ENCODE peak calls at places on chromosomes 2 and 18, in eight cellular contexts. One of them, this sample, is unnamed.

GRCh38 chr2:231337807-231338759 is 57.4 kb upstream of the B3GNT7 start:
- DNase-seq in psoas muscle: no peak
- DNase-seq in ELR: no peak
- DNase-seq in right lobe of liver: peak; percentile 28
- DNase-seq in CD14-positive monocyte: no peak
- DNase-seq in Ammon's horn: no peak
- DNase-seq in naive B cell: no peak
- DNase-seq in CD4-positive, CD25-positive, alpha-beta regulatory T cell: no peak
- DNase-seq in this sample: no peak

GRCh38 chr2:197378494-197378972 is 56.3 kb downstream of the SF3B1 start:
- DNase-seq in psoas muscle: peak; percentile 51
- DNase-seq in ELR: peak; percentile 61
- DNase-seq in right lobe of liver: peak; percentile 61
- DNase-seq in CD14-positive monocyte: no peak
- DNase-seq in Ammon's horn: peak; percentile 62
- DNase-seq in naive B cell: peak; percentile 54
- DNase-seq in CD4-positive, CD25-positive, alpha-beta regulatory T cell: peak; percentile 65
- DNase-seq in this sample: no peak

GRCh38 chr2:183070942-183071844 is 7.4 kb upstream of the DUSP19 start:
- DNase-seq in psoas muscle: peak; percentile 57
- DNase-seq in ELR: peak; percentile 55
- DNase-seq in right lobe of liver: peak; percentile 53
- DNase-seq in CD14-positive monocyte: no peak
- DNase-seq in Ammon's horn: peak; percentile 33
- DNase-seq in naive B cell: no peak
- DNase-seq in CD4-positive, CD25-positive, alpha-beta regulatory T cell: no peak
- DNase-seq in this sample: no peak

GRCh38 chr2:42072349-42073118 is 24.7 kb downstream of the PKDCC start:
- DNase-seq in psoas muscle: peak; percentile 95
- DNase-seq in ELR: no peak
- DNase-seq in right lobe of liver: no peak
- DNase-seq in CD14-positive monocyte: peak; percentile 37
- DNase-seq in Ammon's horn: no peak
- DNase-seq in naive B cell: no peak
- DNase-seq in CD4-positive, CD25-positive, alpha-beta regulatory T cell: no peak
- DNase-seq in this sample: no peak

GRCh38 chr2:149221898-149222297 is 108.5 kb upstream of the LYPD6 start:
- DNase-seq in psoas muscle: no peak
- DNase-seq in ELR: peak; percentile 0
- DNase-seq in right lobe of liver: no peak
- DNase-seq in CD14-positive monocyte: no peak
- DNase-seq in Ammon's horn: no peak
- DNase-seq in naive B cell: no peak
- DNase-seq in CD4-positive, CD25-positive, alpha-beta regulatory T cell: no peak
- DNase-seq in this sample: no peak

GRCh38 chr2:132943829-132944228 is 273.8 kb upstream of the LYPD1 start:
- DNase-seq in psoas muscle: no peak
- DNase-seq in ELR: no peak
- DNase-seq in right lobe of liver: no peak
- DNase-seq in CD14-positive monocyte: no peak
- DNase-seq in Ammon's horn: peak; percentile 20
- DNase-seq in naive B cell: no peak
- DNase-seq in CD4-positive, CD25-positive, alpha-beta regulatory T cell: no peak
- DNase-seq in this sample: no peak

GRCh38 chr2:147033046-147033445 is 811.8 kb upstream of the ACVR2A start:
- DNase-seq in psoas muscle: no peak
- DNase-seq in ELR: peak; percentile 34
- DNase-seq in right lobe of liver: no peak
- DNase-seq in CD14-positive monocyte: no peak
- DNase-seq in Ammon's horn: no peak
- DNase-seq in naive B cell: no peak
- DNase-seq in CD4-positive, CD25-positive, alpha-beta regulatory T cell: no peak
- DNase-seq in this sample: no peak

GRCh38 chr2:168514692-168515091 is 58.6 kb downstream of the CERS6 start:
- DNase-seq in psoas muscle: no peak
- DNase-seq in ELR: no peak
- DNase-seq in right lobe of liver: no peak
- DNase-seq in CD14-positive monocyte: no peak
- DNase-seq in Ammon's horn: no peak
- DNase-seq in naive B cell: no peak
- DNase-seq in CD4-positive, CD25-positive, alpha-beta regulatory T cell: no peak
- DNase-seq in this sample: no peak

GRCh38 chr2:11180653-11181052 is 25.4 kb downstream of the SLC66A3 start:
- DNase-seq in psoas muscle: no peak
- DNase-seq in ELR: no peak
- DNase-seq in right lobe of liver: no peak
- DNase-seq in CD14-positive monocyte: no peak
- DNase-seq in Ammon's horn: no peak
- DNase-seq in naive B cell: no peak
- DNase-seq in CD4-positive, CD25-positive, alpha-beta regulatory T cell: no peak
- DNase-seq in this sample: no peak

GRCh38 chr18:79802298-79802697 is 4.6 kb downstream of the KCNG2 start:
- DNase-seq in psoas muscle: no peak
- DNase-seq in ELR: no peak
- DNase-seq in right lobe of liver: no peak
- DNase-seq in CD14-positive monocyte: no peak
- DNase-seq in Ammon's horn: no peak
- DNase-seq in naive B cell: no peak
- DNase-seq in CD4-positive, CD25-positive, alpha-beta regulatory T cell: no peak
- DNase-seq in this sample: no peak

GRCh38 chr2:43269074-43269572 is 42.7 kb upstream of the ZFP36L2 start:
- DNase-seq in psoas muscle: peak; percentile 94
- DNase-seq in ELR: peak; percentile 98
- DNase-seq in right lobe of liver: peak; percentile 66
- DNase-seq in CD14-positive monocyte: peak; percentile 88
- DNase-seq in Ammon's horn: peak; percentile 57
- DNase-seq in naive B cell: no peak
- DNase-seq in CD4-positive, CD25-positive, alpha-beta regulatory T cell: no peak
- DNase-seq in this sample: peak; percentile 98

GRCh38 chr2:120959426-120959825 is 223.8 kb downstream of the GLI2 start:
- DNase-seq in psoas muscle: no peak
- DNase-seq in ELR: no peak
- DNase-seq in right lobe of liver: no peak
- DNase-seq in CD14-positive monocyte: no peak
- DNase-seq in Ammon's horn: no peak
- DNase-seq in naive B cell: no peak
- DNase-seq in CD4-positive, CD25-positive, alpha-beta regulatory T cell: no peak
- DNase-seq in this sample: no peak

GRCh38 chr2:205218056-205218455 is 464.2 kb upstream of the NRP2 start:
- DNase-seq in psoas muscle: no peak
- DNase-seq in ELR: no peak
- DNase-seq in right lobe of liver: no peak
- DNase-seq in CD14-positive monocyte: no peak
- DNase-seq in Ammon's horn: no peak
- DNase-seq in naive B cell: no peak
- DNase-seq in CD4-positive, CD25-positive, alpha-beta regulatory T cell: no peak
- DNase-seq in this sample: no peak

GRCh38 chr2:213251618-213252017 is 32.6 kb upstream of the SPAG16 start:
- DNase-seq in psoas muscle: no peak
- DNase-seq in ELR: peak; percentile 81
- DNase-seq in right lobe of liver: no peak
- DNase-seq in CD14-positive monocyte: no peak
- DNase-seq in Ammon's horn: peak; percentile 68
- DNase-seq in naive B cell: peak; percentile 42
- DNase-seq in CD4-positive, CD25-positive, alpha-beta regulatory T cell: peak; percentile 61
- DNase-seq in this sample: no peak

GRCh38 chr2:77232909-77233308 is 289.3 kb downstream of the LRRTM4 start:
- DNase-seq in psoas muscle: no peak
- DNase-seq in ELR: no peak
- DNase-seq in right lobe of liver: no peak
- DNase-seq in CD14-positive monocyte: no peak
- DNase-seq in Ammon's horn: no peak
- DNase-seq in naive B cell: no peak
- DNase-seq in CD4-positive, CD25-positive, alpha-beta regulatory T cell: no peak
- DNase-seq in this sample: no peak

GRCh38 chr18:22932885-22933205 is 283 bp upstream of the RBBP8 start:
- DNase-seq in psoas muscle: no peak
- DNase-seq in ELR: no peak
- DNase-seq in right lobe of liver: no peak
- DNase-seq in CD14-positive monocyte: no peak
- DNase-seq in Ammon's horn: no peak
- DNase-seq in naive B cell: no peak
- DNase-seq in CD4-positive, CD25-positive, alpha-beta regulatory T cell: no peak
- DNase-seq in this sample: no peak

GRCh38 chr18:60232541-60232940 is 140.0 kb downstream of the MC4R start:
- DNase-seq in psoas muscle: no peak
- DNase-seq in ELR: peak; percentile 78
- DNase-seq in right lobe of liver: no peak
- DNase-seq in CD14-positive monocyte: no peak
- DNase-seq in Ammon's horn: no peak
- DNase-seq in naive B cell: no peak
- DNase-seq in CD4-positive, CD25-positive, alpha-beta regulatory T cell: no peak
- DNase-seq in this sample: no peak

GRCh38 chr2:13193900-13194299 is 477.2 kb downstream of the TRIB2 start:
- DNase-seq in psoas muscle: no peak
- DNase-seq in ELR: peak; percentile 67
- DNase-seq in right lobe of liver: no peak
- DNase-seq in CD14-positive monocyte: no peak
- DNase-seq in Ammon's horn: peak; percentile 53
- DNase-seq in naive B cell: no peak
- DNase-seq in CD4-positive, CD25-positive, alpha-beta regulatory T cell: no peak
- DNase-seq in this sample: no peak

GRCh38 chr18:60624207-60624606 is 251.6 kb upstream of the MC4R start:
- DNase-seq in psoas muscle: no peak
- DNase-seq in ELR: no peak
- DNase-seq in right lobe of liver: no peak
- DNase-seq in CD14-positive monocyte: no peak
- DNase-seq in Ammon's horn: no peak
- DNase-seq in naive B cell: no peak
- DNase-seq in CD4-positive, CD25-positive, alpha-beta regulatory T cell: no peak
- DNase-seq in this sample: no peak

GRCh38 chr2:120902532-120903088 is 166.9 kb downstream of the GLI2 start:
- DNase-seq in psoas muscle: peak; percentile 10
- DNase-seq in ELR: no peak
- DNase-seq in right lobe of liver: no peak
- DNase-seq in CD14-positive monocyte: no peak
- DNase-seq in Ammon's horn: no peak
- DNase-seq in naive B cell: no peak
- DNase-seq in CD4-positive, CD25-positive, alpha-beta regulatory T cell: no peak
- DNase-seq in this sample: no peak

GRCh38 chr2:38214209-38214717 is 138.3 kb upstream of the CYP1B1 start:
- DNase-seq in psoas muscle: no peak
- DNase-seq in ELR: no peak
- DNase-seq in right lobe of liver: no peak
- DNase-seq in CD14-positive monocyte: no peak
- DNase-seq in Ammon's horn: no peak
- DNase-seq in naive B cell: no peak
- DNase-seq in CD4-positive, CD25-positive, alpha-beta regulatory T cell: no peak
- DNase-seq in this sample: no peak

GRCh38 chr2:119950966-119951365 is 61.9 kb upstream of the EPB41L5 start:
- DNase-seq in psoas muscle: no peak
- DNase-seq in ELR: no peak
- DNase-seq in right lobe of liver: no peak
- DNase-seq in CD14-positive monocyte: no peak
- DNase-seq in Ammon's horn: no peak
- DNase-seq in naive B cell: no peak
- DNase-seq in CD4-positive, CD25-positive, alpha-beta regulatory T cell: no peak
- DNase-seq in this sample: no peak

GRCh38 chr2:190599073-190599472 is 49.8 kb upstream of the NAB1 start:
- DNase-seq in psoas muscle: no peak
- DNase-seq in ELR: peak; percentile 60
- DNase-seq in right lobe of liver: no peak
- DNase-seq in CD14-positive monocyte: no peak
- DNase-seq in Ammon's horn: no peak
- DNase-seq in naive B cell: no peak
- DNase-seq in CD4-positive, CD25-positive, alpha-beta regulatory T cell: no peak
- DNase-seq in this sample: no peak

GRCh38 chr18:14912967-14913366 is 165.0 kb downstream of the ANKRD30B start:
- DNase-seq in psoas muscle: no peak
- DNase-seq in ELR: no peak
- DNase-seq in right lobe of liver: no peak
- DNase-seq in CD14-positive monocyte: no peak
- DNase-seq in Ammon's horn: no peak
- DNase-seq in naive B cell: no peak
- DNase-seq in CD4-positive, CD25-positive, alpha-beta regulatory T cell: no peak
- DNase-seq in this sample: no peak

GRCh38 chr2:181456660-181457120 is 496 bp upstream of the ITGA4 start:
- DNase-seq in psoas muscle: peak; percentile 65
- DNase-seq in ELR: peak; percentile 68
- DNase-seq in right lobe of liver: peak; percentile 51
- DNase-seq in CD14-positive monocyte: peak; percentile 80
- DNase-seq in Ammon's horn: peak; percentile 16
- DNase-seq in naive B cell: peak; percentile 92
- DNase-seq in CD4-positive, CD25-positive, alpha-beta regulatory T cell: peak; percentile 67
- DNase-seq in this sample: no peak

GRCh38 chr2:39140322-39140847 is 19.5 kb upstream of the SOS1 start:
- DNase-seq in psoas muscle: no peak
- DNase-seq in ELR: no peak
- DNase-seq in right lobe of liver: no peak
- DNase-seq in CD14-positive monocyte: no peak
- DNase-seq in Ammon's horn: no peak
- DNase-seq in naive B cell: no peak
- DNase-seq in CD4-positive, CD25-positive, alpha-beta regulatory T cell: no peak
- DNase-seq in this sample: no peak

GRCh38 chr18:55416791-55417190 is 171.2 kb downstream of the TCF4 start:
- DNase-seq in psoas muscle: no peak
- DNase-seq in ELR: no peak
- DNase-seq in right lobe of liver: no peak
- DNase-seq in CD14-positive monocyte: no peak
- DNase-seq in Ammon's horn: no peak
- DNase-seq in naive B cell: no peak
- DNase-seq in CD4-positive, CD25-positive, alpha-beta regulatory T cell: no peak
- DNase-seq in this sample: no peak

GRCh38 chr2:29663266-29663665 is 258.1 kb downstream of the ALK start:
- DNase-seq in psoas muscle: no peak
- DNase-seq in ELR: peak; percentile 68
- DNase-seq in right lobe of liver: no peak
- DNase-seq in CD14-positive monocyte: no peak
- DNase-seq in Ammon's horn: no peak
- DNase-seq in naive B cell: no peak
- DNase-seq in CD4-positive, CD25-positive, alpha-beta regulatory T cell: no peak
- DNase-seq in this sample: no peak

GRCh38 chr2:25537526-25537925 is 135.9 kb downstream of the DTNB start:
- DNase-seq in psoas muscle: no peak
- DNase-seq in ELR: no peak
- DNase-seq in right lobe of liver: no peak
- DNase-seq in CD14-positive monocyte: no peak
- DNase-seq in Ammon's horn: no peak
- DNase-seq in naive B cell: no peak
- DNase-seq in CD4-positive, CD25-positive, alpha-beta regulatory T cell: no peak
- DNase-seq in this sample: no peak

GRCh38 chr18:2087877-2088673 is 483.2 kb downstream of the METTL4 start:
- DNase-seq in psoas muscle: peak; percentile 74
- DNase-seq in ELR: no peak
- DNase-seq in right lobe of liver: no peak
- DNase-seq in CD14-positive monocyte: no peak
- DNase-seq in Ammon's horn: no peak
- DNase-seq in naive B cell: no peak
- DNase-seq in CD4-positive, CD25-positive, alpha-beta regulatory T cell: no peak
- DNase-seq in this sample: peak; percentile 77

This sample was measured in right atrium auricular region.